ENCODE peak calls at places on chromosomes 2 and 18, in five cellular contexts. Y is Peyer's patch, D is HT1080, R is amniotic epithelial cell, F is AG09309. N is an unnamed sample.

GRCh38 chr2:233945146-233945545 is 28.0 kb downstream of the TRPM8 start:
- DNase-seq in Y (no peak), R (no peak), D (no peak), F (no peak), N (no peak)

GRCh38 chr2:218291934-218292699 is at the start of gene TMBIM1:
- DNase-seq in Y (peak; percentile 90), D (peak; percentile 58), F (no peak), R (peak; percentile 63), N (peak; percentile 58)

GRCh38 chr2:33529771-33530481 is 53.5 kb downstream of the RASGRP3 start:
- DNase-seq in Y (no peak), R (peak; percentile 91), D (peak; percentile 85), F (peak; percentile 98), N (no peak)

GRCh38 chr2:197079832-197080555 is 153.5 kb upstream of the PGAP1 start:
- DNase-seq in F (no peak), Y (no peak), R (no peak), D (peak; percentile 43), N (no peak)

GRCh38 chr2:168064011-168064998 is 183.1 kb downstream of the STK39 start:
- DNase-seq in F (no peak), Y (no peak), R (no peak), D (no peak), N (no peak)

GRCh38 chr2:10027931-10028330 is 15.4 kb upstream of the KLF11 start:
- DNase-seq in D (no peak), Y (no peak), R (no peak), F (no peak), N (no peak)

GRCh38 chr18:12520442-12520992 is 112.8 kb downstream of the PRELID3A start:
- DNase-seq in R (peak; percentile 58), D (no peak), Y (no peak), F (no peak), N (no peak)

GRCh38 chr2:180653481-180653880 is 326.9 kb upstream of the UBE2E3 start:
- DNase-seq in D (no peak), Y (no peak), F (no peak), R (no peak), N (no peak)

GRCh38 chr2:117359266-117359970 is 455.1 kb upstream of the DDX18 start:
- DNase-seq in D (no peak), F (no peak), R (no peak), Y (no peak), N (no peak)

GRCh38 chr2:100142393-100142792 is at the start of gene AFF3:
- DNase-seq in Y (peak; percentile 89), R (no peak), D (no peak), F (no peak), N (no peak)

GRCh38 chr18:7174359-7175107 is 56.4 kb upstream of the LRRC30 start:
- DNase-seq in F (no peak), D (no peak), R (no peak), Y (no peak), N (no peak)

GRCh38 chr2:182366625-182367024 is 60.2 kb downstream of the PDE1A start:
- DNase-seq in F (peak; percentile 59), D (no peak), Y (no peak), R (peak; percentile 100), N (no peak)

GRCh38 chr2:30197570-30197969 is 33.8 kb upstream of the LBH start:
- DNase-seq in R (no peak), D (no peak), F (no peak), Y (no peak), N (no peak)

GRCh38 chr2:233061591-233062446 is 1.7 kb downstream of the INPP5D start:
- DNase-seq in F (no peak), Y (peak; percentile 82), R (no peak), D (no peak), N (no peak)

GRCh38 chr2:57497489-57498096 is 549.0 kb upstream of the VRK2 start:
- DNase-seq in Y (peak; percentile 53), R (peak; percentile 60), D (peak; percentile 55), F (peak; percentile 10), N (peak; percentile 29)

GRCh38 chr2:213806125-213806726 is 522.0 kb downstream of the SPAG16 start:
- DNase-seq in R (peak; percentile 16), Y (no peak), D (peak; percentile 5), F (peak; percentile 1), N (no peak)

GRCh38 chr2:216603010-216603883 is 30.0 kb upstream of the IGFBP2 start:
- DNase-seq in Y (no peak), D (no peak), F (no peak), R (peak; percentile 14), N (no peak)

GRCh38 chr2:74426181-74426758 is 4.7 kb downstream of the WDR54 start:
- DNase-seq in Y (no peak), R (no peak), D (no peak), F (no peak), N (no peak)